ENCODE peak calls at places on chromosomes 7 and 10, in seven cellular contexts. Z is NCI-H1105; I is SJSA1; K is T1000; B is renal cortical epithelial cell; L is GM06990; D is effector CD4-positive, alpha-beta T cell. F is an unnamed sample.

GRCh38 chr10:122232781-122233180 is 38.3 kb upstream of the BTBD16 start:
- DNase-seq in Z (no peak), I (no peak), K (no peak), B (no peak), L (no peak), D (no peak), F (no peak)

GRCh38 chr10:124745678-124746077 is 1.5 kb upstream of the FAM53B start:
- DNase-seq in Z (peak; percentile 18), I (no peak), K (no peak), B (peak; percentile 77), L (no peak), D (peak; percentile 42), F (no peak)

GRCh38 chr7:106893591-106893990 is 28.5 kb downstream of the PIK3CG start:
- DNase-seq in Z (no peak), I (no peak), K (no peak), B (no peak), L (no peak), D (no peak), F (no peak)

GRCh38 chr7:45103958-45104843 is 7.3 kb downstream of the TBRG4 start:
- DNase-seq in Z (no peak), I (no peak), K (no peak), B (no peak), L (no peak), D (no peak), F (no peak)

GRCh38 chr7:33072471-33072870 is 9.9 kb upstream of the NT5C3A start:
- DNase-seq in Z (no peak), I (no peak), K (no peak), B (peak; percentile 51), L (no peak), D (no peak), F (no peak)

GRCh38 chr7:92177362-92177761 is 1.6 kb downstream of the LRRD1 start:
- DNase-seq in Z (no peak), I (no peak), K (no peak), B (peak; percentile 45), L (no peak), D (no peak), F (no peak)

GRCh38 chr7:37150856-37151255 is 297.8 kb downstream of the ELMO1 start:
- DNase-seq in Z (no peak), I (no peak), K (no peak), B (no peak), L (no peak), D (no peak), F (no peak)

GRCh38 chr7:105268511-105269392 is 120.0 kb downstream of the SRPK2 start:
- DNase-seq in Z (no peak), I (no peak), K (no peak), B (peak; percentile 75), L (peak; percentile 30), D (no peak), F (peak; percentile 8)

GRCh38 chr10:43420369-43421200 is 11.6 kb upstream of the HNRNPF start:
- DNase-seq in Z (peak; percentile 26), I (peak; percentile 85), K (peak; percentile 72), B (peak; percentile 61), L (peak; percentile 90), D (peak; percentile 73), F (peak; percentile 84)

GRCh38 chr10:49010295-49010694 is 70.7 kb upstream of the LRRC18 start:
- DNase-seq in Z (no peak), I (no peak), K (no peak), B (no peak), L (no peak), D (no peak), F (no peak)

GRCh38 chr10:124308351-124308645 is 110.4 kb downstream of the OAT start:
- DNase-seq in Z (no peak), I (no peak), K (no peak), B (no peak), L (no peak), D (no peak), F (no peak)

GRCh38 chr7:12581897-12582296 is 11.4 kb downstream of the SCIN start:
- DNase-seq in Z (no peak), I (no peak), K (no peak), B (peak; percentile 78), L (no peak), D (no peak), F (no peak)

GRCh38 chr7:69906309-69906995 is 308.2 kb downstream of the AUTS2 start:
- DNase-seq in Z (no peak), I (no peak), K (no peak), B (no peak), L (peak; percentile 68), D (no peak), F (peak; percentile 18)

GRCh38 chr7:101927389-101928306 is 110.2 kb downstream of the CUX1 start:
- DNase-seq in Z (no peak), I (no peak), K (no peak), B (peak; percentile 26), L (no peak), D (no peak), F (no peak)

GRCh38 chr10:120949511-120950102 is 98.4 kb downstream of the WDR11 start:
- DNase-seq in Z (no peak), I (no peak), K (no peak), B (no peak), L (no peak), D (no peak), F (no peak)

GRCh38 chr7:55310626-55311025 is 54.5 kb upstream of the LANCL2 start:
- DNase-seq in Z (no peak), I (no peak), K (no peak), B (no peak), L (no peak), D (no peak), F (no peak)

GRCh38 chr10:131310904-131311660 is 439 bp downstream of the TCERG1L start:
- DNase-seq in Z (no peak), I (no peak), K (no peak), B (no peak), L (no peak), D (no peak), F (no peak)

GRCh38 chr10:73432646-73433537 is 469 bp downstream of the MSS51 start:
- DNase-seq in Z (no peak), I (no peak), K (no peak), B (peak; percentile 78), L (no peak), D (no peak), F (no peak)

GRCh38 chr7:26292768-26293560 is 1.3 kb downstream of the SNX10 start:
- DNase-seq in Z (no peak), I (no peak), K (no peak), B (peak; percentile 63), L (no peak), D (no peak), F (no peak)

GRCh38 chr7:91520645-91521044 is 256.4 kb downstream of the FZD1 start:
- DNase-seq in Z (no peak), I (no peak), K (no peak), B (no peak), L (no peak), D (no peak), F (no peak)

GRCh38 chr10:119190353-119190752 is 11.7 kb upstream of the PRDX3 start:
- DNase-seq in Z (no peak), I (peak; percentile 89), K (peak; percentile 83), B (peak; percentile 92), L (no peak), D (no peak), F (no peak)

GRCh38 chr7:155683098-155683497 is 38.6 kb downstream of the RBM33 start:
- DNase-seq in Z (no peak), I (no peak), K (no peak), B (no peak), L (no peak), D (no peak), F (no peak)

GRCh38 chr7:135240446-135240845 is 6.8 kb downstream of the STRA8 start:
- DNase-seq in Z (no peak), I (no peak), K (no peak), B (no peak), L (no peak), D (no peak), F (no peak)

GRCh38 chr7:100132697-100133137 is 6.0 kb downstream of the MBLAC1 start:
- DNase-seq in Z (no peak), I (peak; percentile 70), K (peak; percentile 46), B (peak; percentile 47), L (no peak), D (peak; percentile 51), F (peak; percentile 16)

GRCh38 chr7:114900127-114900526 is 21.8 kb upstream of the MDFIC start:
- DNase-seq in Z (no peak), I (no peak), K (no peak), B (no peak), L (no peak), D (no peak), F (no peak)

GRCh38 chr7:116647290-116647689 is 24.7 kb upstream of the MET start:
- DNase-seq in Z (no peak), I (no peak), K (no peak), B (no peak), L (no peak), D (no peak), F (no peak)

GRCh38 chr7:26090927-26091519 is 61.0 kb upstream of the NFE2L3 start:
- DNase-seq in Z (peak; percentile 72), I (no peak), K (no peak), B (peak; percentile 75), L (no peak), D (no peak), F (no peak)

GRCh38 chr10:88858493-88858892 is 6.8 kb upstream of the ANKRD22 start:
- DNase-seq in Z (no peak), I (no peak), K (no peak), B (peak; percentile 44), L (no peak), D (no peak), F (no peak)

GRCh38 chr10:124589491-124590006 is 127.9 kb downstream of the LHPP start:
- DNase-seq in Z (peak; percentile 48), I (no peak), K (no peak), B (no peak), L (peak; percentile 8), D (no peak), F (peak; percentile 42)

GRCh38 chr10:58475322-58476277 is 37.1 kb upstream of the BICC1 start:
- DNase-seq in Z (no peak), I (peak; percentile 49), K (no peak), B (peak; percentile 59), L (no peak), D (no peak), F (no peak)

GRCh38 chr7:22943997-22944396 is 69.9 kb downstream of the HYCC1 start:
- DNase-seq in Z (no peak), I (no peak), K (no peak), B (peak; percentile 19), L (no peak), D (no peak), F (no peak)

GRCh38 chr7:16411391-16411790 is 9.9 kb downstream of the CRPPA start:
- DNase-seq in Z (no peak), I (no peak), K (no peak), B (peak; percentile 44), L (no peak), D (no peak), F (no peak)

GRCh38 chr7:73984481-73985205 is 43.3 kb upstream of the ELN start:
- DNase-seq in Z (no peak), I (no peak), K (no peak), B (no peak), L (no peak), D (no peak), F (no peak)

GRCh38 chr7:105625986-105626385 is 44.7 kb upstream of the EFCAB10 start:
- DNase-seq in Z (no peak), I (no peak), K (no peak), B (no peak), L (no peak), D (no peak), F (no peak)

GRCh38 chr7:95596183-95597135 is at the start of gene PDK4:
- DNase-seq in Z (no peak), I (peak; percentile 53), K (peak; percentile 42), B (peak; percentile 87), L (no peak), D (no peak), F (peak; percentile 97)

GRCh38 chr7:128351296-128352123 is 7.8 kb upstream of the RBM28 start:
- DNase-seq in Z (no peak), I (no peak), K (no peak), B (no peak), L (no peak), D (no peak), F (no peak)

GRCh38 chr7:141231018-141231792 is 157.3 kb downstream of the TMEM178B start:
- DNase-seq in Z (peak; percentile 6), I (no peak), K (no peak), B (peak; percentile 46), L (no peak), D (no peak), F (peak; percentile 60)